ENCODE peak calls at places on chromosomes 6 and 20, in six cellular contexts. R is nephron progenitor cell, U is neural crest cell, P is fibroblast of mammary gland, Z is adrenal gland, L is stomach. E is an unnamed sample.

GRCh38 chr20:52748235-52748950 is 223.8 kb upstream of the TSHZ2 start:
- DNase-seq in P (peak), U (no peak), L (no peak), Z (no peak), R (no peak), E (no peak)

GRCh38 chr6:93350774-93351173 is 68.6 kb downstream of the EPHA7 start:
- DNase-seq in R (no peak), U (no peak), L (no peak), P (no peak), Z (no peak), E (no peak)

GRCh38 chr20:22414354-22414753 is 170.0 kb downstream of the FOXA2 start:
- DNase-seq in L (no peak), P (peak), U (no peak), Z (no peak), R (peak), E (no peak)

GRCh38 chr20:41249371-41249770 is 68.2 kb downstream of the ZHX3 start:
- DNase-seq in R (peak), P (peak), Z (peak), U (peak), L (no peak), E (no peak)

GRCh38 chr6:75386050-75386770 is 101.6 kb upstream of the TMEM30A start:
- DNase-seq in Z (no peak), L (no peak), U (no peak), P (peak), R (no peak), E (no peak)

GRCh38 chr20:5977223-5977622 is 26.8 kb downstream of the MCM8 start:
- DNase-seq in P (no peak), L (no peak), R (no peak), Z (no peak), U (no peak), E (no peak)

GRCh38 chr6:105431226-105431625 is 28.3 kb upstream of the PREP start:
- DNase-seq in L (no peak), U (peak), R (no peak), P (peak), Z (no peak), E (no peak)

GRCh38 chr6:14292119-14292518 is 174.5 kb downstream of the CD83 start:
- DNase-seq in R (no peak), L (no peak), U (no peak), P (no peak), Z (no peak), E (no peak)

GRCh38 chr6:7087066-7087465 is 20.7 kb upstream of the RREB1 start:
- DNase-seq in R (no peak), P (peak), L (no peak), Z (no peak), U (no peak), E (no peak)

GRCh38 chr6:141521440-141521839 is 611.3 kb upstream of the GJE1 start:
- DNase-seq in U (no peak), R (no peak), L (no peak), P (peak), Z (no peak), E (no peak)

GRCh38 chr6:13205106-13205505 is 123.2 kb downstream of the TBC1D7 start:
- DNase-seq in P (no peak), Z (no peak), U (no peak), R (no peak), L (no peak), E (no peak)

GRCh38 chr6:153210083-153210482 is 79.0 kb upstream of the RGS17 start:
- DNase-seq in R (no peak), U (no peak), Z (no peak), P (peak), L (no peak), E (no peak)

GRCh38 chr6:24761193-24761835 is 13.4 kb upstream of the GMNN start:
- DNase-seq in L (no peak), U (no peak), Z (no peak), R (peak), P (no peak), E (no peak)

GRCh38 chr20:42007251-42007650 is 389.1 kb upstream of the CHD6 start:
- DNase-seq in R (no peak), Z (no peak), L (no peak), U (no peak), P (no peak), E (no peak)

GRCh38 chr20:37927410-37928048 is 24.6 kb downstream of the VSTM2L start:
- DNase-seq in R (no peak), P (no peak), U (no peak), Z (no peak), L (no peak), E (no peak)

GRCh38 chr6:109795994-109796555 is 105.0 kb downstream of the FIG4 start:
- DNase-seq in Z (no peak), R (no peak), U (no peak), L (no peak), P (peak), E (no peak)

GRCh38 chr6:165713845-165714466 is 50.9 kb upstream of the PDE10A start:
- DNase-seq in P (no peak), L (no peak), Z (no peak), U (no peak), R (no peak), E (no peak)

GRCh38 chr6:143536866-143537691 is 25.6 kb upstream of the FUCA2 start:
- DNase-seq in R (peak), P (peak), U (peak), L (peak), Z (peak), E (peak)
- TF ChIP-seq CTCF in R (peak), P (peak), U (peak), L (peak), Z (peak), E (peak)

GRCh38 chr6:5223309-5223708 is 37.4 kb downstream of the LYRM4 start:
- DNase-seq in L (no peak), U (no peak), R (no peak), Z (no peak), P (no peak), E (no peak)

GRCh38 chr6:5215181-5215580 is 45.6 kb downstream of the LYRM4 start:
- DNase-seq in R (no peak), P (no peak), Z (no peak), L (no peak), U (no peak), E (no peak)

GRCh38 chr6:5219292-5219691 is 41.5 kb downstream of the LYRM4 start:
- DNase-seq in R (no peak), U (no peak), L (no peak), Z (no peak), P (no peak), E (no peak)

GRCh38 chr6:5215799-5216198 is 45.0 kb downstream of the LYRM4 start:
- DNase-seq in U (no peak), R (no peak), P (no peak), Z (no peak), L (no peak), E (no peak)

GRCh38 chr6:5220436-5220835 is 40.3 kb downstream of the LYRM4 start:
- DNase-seq in P (no peak), U (no peak), R (no peak), Z (no peak), L (no peak), E (no peak)
- TF ChIP-seq CTCF in P (no peak), U (no peak), R (no peak), Z (no peak), L (no peak), E (no peak)

DNA sequence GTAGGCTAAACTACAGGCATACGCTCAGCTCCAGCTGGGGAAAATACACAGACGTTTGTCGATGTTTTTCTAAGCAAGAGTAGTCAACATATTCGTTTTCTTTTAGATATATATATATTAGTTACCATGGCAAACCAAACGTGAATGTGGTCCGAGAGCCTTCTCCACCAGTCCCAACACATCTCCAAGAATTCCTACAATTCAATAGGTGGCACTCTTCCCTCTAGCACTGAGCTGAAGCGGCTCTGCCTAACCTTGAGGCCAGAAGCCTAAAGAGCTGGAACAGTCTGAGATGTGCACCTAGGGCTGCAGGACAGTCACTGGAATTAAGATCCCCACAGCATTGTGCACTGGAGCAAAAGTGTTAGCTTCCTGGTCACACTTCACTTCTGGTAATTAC is 70.3 kb upstream of the BEND3 start:
- DNase-seq in P (peak), Z (peak), U (peak), R (peak), L (no peak), E (no peak)
- TF ChIP-seq CTCF in P (peak), Z (peak), U (no peak), R (peak), L (no peak), E (peak)

GRCh38 chr6:20564269-20564668 is 30.0 kb downstream of the CDKAL1 start:
- DNase-seq in L (no peak), R (no peak), P (peak), U (no peak), Z (no peak), E (no peak)
- TF ChIP-seq CTCF in L (peak), R (peak), P (peak), U (peak), Z (peak), E (peak)

GRCh38 chr6:90187437-90188049 is 109.1 kb downstream of the BACH2 start:
- DNase-seq in R (no peak), L (no peak), Z (no peak), P (no peak), U (no peak), E (no peak)

GRCh38 chr6:90180526-90180925 is 116.1 kb downstream of the BACH2 start:
- DNase-seq in L (no peak), P (no peak), R (no peak), U (no peak), Z (no peak), E (no peak)

GRCh38 chr6:90186637-90187361 is 109.8 kb downstream of the BACH2 start:
- DNase-seq in U (no peak), Z (no peak), R (no peak), L (no peak), P (no peak), E (no peak)

GRCh38 chr6:90183587-90184333 is 112.9 kb downstream of the BACH2 start:
- DNase-seq in Z (no peak), L (no peak), U (no peak), R (no peak), P (no peak), E (no peak)

DNA sequence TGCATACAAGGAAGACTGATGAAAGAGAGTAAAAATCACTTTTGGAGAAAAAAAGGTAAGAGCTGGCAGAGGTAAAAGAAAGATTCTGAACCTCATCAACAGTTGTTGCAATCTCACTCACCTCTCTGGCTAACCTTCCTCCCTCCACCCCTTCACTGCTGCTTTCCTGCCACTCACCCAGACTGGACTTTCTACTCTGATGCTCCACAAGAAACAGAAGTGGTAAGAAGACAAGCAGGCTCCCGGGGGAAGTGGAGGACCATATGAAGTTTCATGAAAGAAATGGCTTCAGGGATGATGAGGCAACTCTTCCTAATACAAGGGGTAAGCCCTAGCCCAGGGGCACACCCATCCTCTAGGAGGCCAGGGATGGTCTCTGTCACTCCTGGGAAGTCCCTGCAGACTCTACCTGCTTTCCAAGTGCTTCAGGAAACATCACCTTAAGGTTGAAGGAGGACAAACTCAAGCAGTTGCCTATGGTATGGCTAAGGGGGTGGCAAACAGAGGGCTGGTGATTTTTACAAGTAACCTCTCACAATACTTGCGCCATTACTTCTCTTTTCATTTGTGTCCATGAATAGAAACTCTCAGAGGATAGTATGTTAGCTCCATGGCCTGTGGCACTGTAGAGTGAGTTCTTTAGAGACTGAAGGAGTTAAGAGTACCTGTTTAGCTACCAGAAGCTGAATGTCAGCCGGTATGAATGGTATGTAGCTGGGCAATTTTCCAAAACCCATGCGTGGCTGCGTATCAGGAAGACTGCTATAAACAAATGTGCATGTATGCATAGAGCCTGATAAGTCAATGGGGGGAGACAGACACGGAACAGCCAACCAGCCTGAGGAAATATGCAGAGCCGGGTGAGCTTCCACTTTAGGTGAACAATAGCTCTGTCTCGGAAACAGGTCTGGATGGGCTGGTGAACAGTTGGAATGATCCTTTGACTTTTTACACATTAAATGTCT is 112.0 kb downstream of the BACH2 start:
- DNase-seq in R (no peak), Z (no peak), U (no peak), P (no peak), L (peak), E (no peak)
- TF ChIP-seq CTCF in R (no peak), Z (no peak), U (no peak), P (no peak), L (no peak), E (no peak)

GRCh38 chr20:49381558-49382493 is 100.6 kb downstream of the KCNB1 start:
- DNase-seq in U (no peak), R (no peak), L (peak), P (peak), Z (peak), E (no peak)
- TF ChIP-seq CTCF in U (no peak), R (no peak), L (no peak), P (no peak), Z (no peak), E (no peak)

E was measured in progenitor cell of endocrine pancreas.